ENCODE peak calls at places on chromosomes 3 and 15, in ten cellular contexts. Z, X, S, H, J, I, E, B, F and Y are unnamed samples.

GRCh38 chr3:70603103-70603502 is 290.7 kb upstream of the MDFIC2 start:
- DNase-seq in E (no peak), I (no peak), H (no peak), B (no peak), J (no peak), X (no peak), F (no peak), S (no peak), Z (no peak), Y (no peak)

GRCh38 chr15:73165435-73165834 is 113.2 kb downstream of the NEO1 start:
- DNase-seq in B (no peak), Z (no peak), E (no peak), H (no peak), S (no peak), J (no peak), F (no peak), X (no peak), I (no peak), Y (no peak)

GRCh38 chr15:74804935-74805334 is 7.7 kb upstream of the LMAN1L start:
- DNase-seq in F (no peak), X (no peak), Z (no peak), S (no peak), I (no peak), J (no peak), B (no peak), H (no peak), E (no peak), Y (no peak)

GRCh38 chr3:137075020-137075419 is 117.2 kb downstream of the IL20RB start:
- DNase-seq in Z (no peak), F (no peak), I (no peak), S (no peak), B (no peak), H (no peak), J (no peak), E (no peak), X (no peak), Y (no peak)

GRCh38 chr3:17891139-17891850 is 148.9 kb upstream of the TBC1D5 start:
- DNase-seq in B (no peak), F (no peak), X (no peak), I (no peak), H (no peak), Z (no peak), J (no peak), E (peak), S (no peak), Y (no peak)

GRCh38 chr3:125116311-125117069 is 60.7 kb upstream of the HEG1 start:
- DNase-seq in Z (no peak), E (peak), H (no peak), S (no peak), B (no peak), I (no peak), F (no peak), J (no peak), X (no peak), Y (no peak)

GRCh38 chr3:122536634-122537033 is 21.9 kb upstream of the KPNA1 start:
- DNase-seq in B (no peak), F (no peak), J (no peak), I (no peak), S (no peak), E (no peak), H (no peak), Z (no peak), X (no peak), Y (no peak)

GRCh38 chr15:34793071-34793470 is 2.3 kb downstream of the ACTC1 start:
- DNase-seq in S (no peak), H (no peak), J (no peak), Z (no peak), F (no peak), E (no peak), B (no peak), X (no peak), I (no peak), Y (no peak)

GRCh38 chr15:69539316-69539715 is 86.7 kb downstream of the RPLP1 start:
- DNase-seq in J (no peak), X (no peak), I (no peak), Z (peak), F (no peak), E (no peak), H (no peak), B (no peak), S (no peak), Y (no peak)

GRCh38 chr3:17033516-17034168 is 148.9 kb downstream of the PLCL2 start:
- DNase-seq in I (no peak), X (no peak), E (peak), Z (no peak), J (no peak), B (no peak), S (no peak), F (no peak), H (peak), Y (no peak)

GRCh38 chr3:192907784-192908183 is 9.9 kb downstream of the MB21D2 start:
- DNase-seq in H (no peak), J (no peak), F (no peak), Z (no peak), X (no peak), B (no peak), I (no peak), E (no peak), S (no peak), Y (no peak)

GRCh38 chr3:47901280-47901833 is 98.4 kb downstream of the DHX30 start:
- DNase-seq in F (no peak), I (no peak), Z (no peak), B (no peak), H (no peak), E (no peak), X (no peak), J (no peak), S (no peak), Y (no peak)

GRCh38 chr3:177102526-177102925 is 94.8 kb downstream of the TBL1XR1 start:
- DNase-seq in E (no peak), B (no peak), F (no peak), I (no peak), S (peak), J (no peak), Z (no peak), H (no peak), X (no peak), Y (no peak)

GRCh38 chr3:158725348-158725966 is 6.8 kb downstream of the RARRES1 start:
- DNase-seq in E (peak), J (no peak), X (no peak), H (peak), S (no peak), Z (no peak), B (no peak), F (peak), I (peak), Y (no peak)

GRCh38 chr3:194058189-194058571 is 77.8 kb upstream of the HES1 start:
- DNase-seq in X (peak), S (no peak), H (peak), I (peak), J (peak), F (no peak), Z (peak), E (no peak), B (peak), Y (peak)

GRCh38 chr3:136378011-136378410 is 127.9 kb downstream of the PCCB start:
- DNase-seq in S (no peak), X (no peak), H (no peak), Z (no peak), B (no peak), J (no peak), F (no peak), E (no peak), I (no peak), Y (no peak)

GRCh38 chr3:186570941-186571643 is 572 bp downstream of the DNAJB11 start:
- DNase-seq in I (no peak), E (no peak), H (no peak), X (no peak), B (no peak), S (no peak), J (no peak), F (no peak), Z (peak), Y (no peak)

GRCh38 chr15:47196057-47196456 is 521.2 kb upstream of the SEMA6D start:
- DNase-seq in J (peak), X (peak), I (peak), F (peak), H (peak), B (peak), S (peak), E (peak), Z (peak), Y (peak)